ENCODE peak calls at places on chromosomes 12 and 14, in eight cellular contexts. O, L, I, R, S, P, J and T are unnamed samples.

GRCh38 chr14:24847568-24847967 is 202.4 kb downstream of the STXBP6 start:
- DNase-seq in O (no peak), L (no peak), I (no peak), R (no peak), S (no peak), P (no peak), J (no peak), T (no peak)

GRCh38 chr12:99920561-99920960 is 64.2 kb downstream of the ANKS1B start:
- DNase-seq in O (no peak), L (no peak), I (no peak), R (no peak), S (no peak), P (no peak), J (no peak), T (no peak)

GRCh38 chr14:54138024-54138353 is 181.4 kb upstream of the BMP4 start:
- DNase-seq in O (no peak), L (no peak), I (no peak), R (no peak), S (no peak), P (no peak), J (no peak), T (no peak)

GRCh38 chr12:45204757-45205156 is 11.1 kb upstream of the ANO6 start:
- DNase-seq in O (no peak), L (no peak), I (no peak), R (no peak), S (no peak), P (no peak), J (no peak), T (no peak)

GRCh38 chr14:51079489-51079888 is 15.4 kb downstream of the TRIM9 start:
- DNase-seq in O (no peak), L (no peak), I (no peak), R (peak), S (no peak), P (no peak), J (no peak), T (no peak)

GRCh38 chr14:80356413-80356812 is 145.1 kb upstream of the DIO2 start:
- DNase-seq in O (no peak), L (peak), I (no peak), R (no peak), S (peak), P (peak), J (no peak), T (no peak)

GRCh38 chr12:3947781-3948180 is 74.6 kb upstream of the PARP11 start:
- DNase-seq in O (no peak), L (no peak), I (no peak), R (no peak), S (no peak), P (no peak), J (no peak), T (no peak)

GRCh38 chr12:130290114-130290513 is 47.6 kb upstream of the PIWIL1 start:
- DNase-seq in O (no peak), L (no peak), I (no peak), R (no peak), S (no peak), P (no peak), J (no peak), T (no peak)

GRCh38 chr12:28253175-28253641 is 63.0 kb downstream of the CCDC91 start:
- DNase-seq in O (no peak), L (peak), I (no peak), R (no peak), S (no peak), P (no peak), J (no peak), T (no peak)

GRCh38 chr14:72736348-72736747 is 157.6 kb downstream of the DPF3 start:
- DNase-seq in O (no peak), L (peak), I (no peak), R (no peak), S (peak), P (no peak), J (no peak), T (peak)

GRCh38 chr14:50844397-50844796 is 13.4 kb upstream of the NIN start:
- DNase-seq in O (no peak), L (no peak), I (no peak), R (no peak), S (no peak), P (no peak), J (no peak), T (no peak)

GRCh38 chr12:45343269-45344051 is 127.6 kb downstream of the ANO6 start:
- DNase-seq in O (no peak), L (peak), I (no peak), R (no peak), S (no peak), P (no peak), J (no peak), T (no peak)

GRCh38 chr12:43762596-43762995 is 3.8 kb downstream of the IRAK4 start:
- DNase-seq in O (no peak), L (no peak), I (no peak), R (no peak), S (no peak), P (no peak), J (no peak), T (no peak)

GRCh38 chr12:24069532-24070395 is 120.3 kb upstream of the SOX5 start:
- DNase-seq in O (no peak), L (peak), I (no peak), R (peak), S (no peak), P (no peak), J (no peak), T (no peak)

GRCh38 chr12:97380440-97380839 is 82.2 kb upstream of the RMST start:
- DNase-seq in O (no peak), L (no peak), I (no peak), R (no peak), S (no peak), P (no peak), J (no peak), T (no peak)

GRCh38 chr14:98622208-98623051 is 649.6 kb downstream of the BCL11B start:
- DNase-seq in O (no peak), L (no peak), I (no peak), R (no peak), S (no peak), P (no peak), J (no peak), T (no peak)

GRCh38 chr12:19894049-19894448 is 454.8 kb downstream of the AEBP2 start:
- DNase-seq in O (no peak), L (peak), I (no peak), R (no peak), S (no peak), P (peak), J (no peak), T (no peak)

GRCh38 chr14:23569443-23570151 is 2.0 kb upstream of the AP1G2 start:
- DNase-seq in O (no peak), L (no peak), I (peak), R (no peak), S (no peak), P (no peak), J (no peak), T (no peak)

GRCh38 chr12:88185988-88186387 is 43.9 kb downstream of the TMTC3 start:
- DNase-seq in O (no peak), L (peak), I (no peak), R (no peak), S (peak), P (peak), J (no peak), T (no peak)

GRCh38 chr12:70830221-70831061 is 90.1 kb downstream of the PTPRR start:
- DNase-seq in O (no peak), L (no peak), I (no peak), R (no peak), S (no peak), P (no peak), J (no peak), T (no peak)

GRCh38 chr14:92651793-92652382 is 96.5 kb downstream of the LGMN start:
- DNase-seq in O (peak), L (no peak), I (peak), R (peak), S (no peak), P (no peak), J (no peak), T (peak)

GRCh38 chr14:61992139-61992538 is 229.9 kb downstream of the SNAPC1 start:
- DNase-seq in O (no peak), L (no peak), I (no peak), R (peak), S (no peak), P (no peak), J (no peak), T (no peak)

GRCh38 chr14:74476607-74477006 is 16.5 kb downstream of the NPC2 start:
- DNase-seq in O (no peak), L (no peak), I (no peak), R (no peak), S (no peak), P (no peak), J (no peak), T (no peak)

GRCh38 chr12:95646781-95647184 is 95.5 kb upstream of the USP44 start:
- DNase-seq in O (no peak), L (peak), I (no peak), R (no peak), S (peak), P (peak), J (no peak), T (no peak)

GRCh38 chr12:26701604-26702215 is 131.3 kb downstream of the ITPR2 start:
- DNase-seq in O (no peak), L (peak), I (no peak), R (no peak), S (no peak), P (peak), J (no peak), T (no peak)

GRCh38 chr12:3199551-3200031 is 122.4 kb downstream of the TSPAN9 start:
- DNase-seq in O (no peak), L (peak), I (no peak), R (no peak), S (no peak), P (no peak), J (no peak), T (no peak)

GRCh38 chr14:68716698-68717097 is 76.2 kb downstream of the ZFP36L1 start:
- DNase-seq in O (no peak), L (no peak), I (no peak), R (peak), S (no peak), P (no peak), J (no peak), T (no peak)

GRCh38 chr12:62582065-62582366 is 115.4 kb downstream of the MON2 start:
- DNase-seq in O (no peak), L (no peak), I (no peak), R (no peak), S (no peak), P (no peak), J (no peak), T (no peak)

DNA sequence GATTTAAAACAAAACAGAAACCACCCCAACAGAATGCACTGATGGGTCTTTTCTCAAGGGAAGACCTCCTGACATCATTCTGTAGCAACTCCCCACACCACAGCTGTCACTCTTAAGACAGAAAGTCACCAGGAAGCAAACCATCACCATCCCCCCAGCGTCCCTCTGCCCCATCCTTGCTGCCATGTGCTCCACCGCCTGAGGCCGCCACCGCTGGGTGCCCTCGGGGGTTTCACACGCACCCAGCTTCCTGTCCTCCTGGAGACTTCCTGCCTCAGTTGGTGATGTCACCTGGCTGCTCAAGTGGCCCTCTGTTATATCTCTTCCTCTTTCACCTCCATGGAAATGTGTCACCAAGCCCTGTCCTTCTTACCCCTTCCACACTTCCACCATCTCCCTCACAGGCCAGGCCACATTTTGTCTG is 71.4 kb upstream of the GPR68 start:
- DNase-seq in O (no peak), L (no peak), I (no peak), R (peak), S (no peak), P (no peak), J (no peak), T (no peak)
- TF ChIP-seq CTCF in O (no peak), L (no peak), I (no peak), R (no peak), S (no peak), P (no peak), J (no peak), T (no peak)

DNA sequence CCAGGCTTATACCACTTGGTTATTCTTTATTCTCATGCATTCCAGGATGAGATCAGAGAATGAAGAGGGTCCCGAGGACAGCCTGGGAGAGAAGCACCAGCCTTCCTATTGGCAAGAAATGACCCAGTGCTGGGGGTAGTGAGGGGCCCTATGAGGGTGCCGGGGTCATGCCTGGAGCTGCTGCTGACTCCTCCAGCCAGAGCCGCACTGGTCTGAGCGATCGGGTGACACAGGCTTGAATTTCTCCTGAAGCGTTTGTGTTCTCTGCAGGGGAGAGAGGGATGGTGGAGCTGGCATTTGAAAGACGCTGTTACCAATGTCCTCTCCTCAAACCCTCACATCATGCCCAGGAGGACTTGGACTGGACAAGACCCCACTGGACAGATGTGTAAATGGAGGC is 18.1 kb downstream of the MORN3 start:
- DNase-seq in O (no peak), L (no peak), I (no peak), R (no peak), S (no peak), P (no peak), J (no peak), T (no peak)
- H3K27ac ChIP-seq in O (no peak), L (no peak), I (no peak), R (no peak), S (no peak), P (no peak), J (no peak), T (no peak)

GRCh38 chr12:120358412-120359158 is 10.4 kb downstream of the MSI1 start:
- DNase-seq in O (no peak), L (no peak), I (no peak), R (no peak), S (no peak), P (no peak), J (no peak), T (no peak)
- TF ChIP-seq CTCF in O (no peak), L (no peak), I (no peak), R (no peak), S (no peak), P (no peak), J (no peak), T (no peak)

GRCh38 chr14:91127411-91127810 is 13.5 kb downstream of the DGLUCY start:
- DNase-seq in O (peak), L (no peak), I (peak), R (peak), S (no peak), P (no peak), J (no peak), T (peak)

GRCh38 chr14:91126761-91127160 is 12.9 kb downstream of the DGLUCY start:
- DNase-seq in O (no peak), L (no peak), I (no peak), R (no peak), S (no peak), P (no peak), J (no peak), T (no peak)

GRCh38 chr14:91123201-91123600 is 9.3 kb downstream of the DGLUCY start:
- DNase-seq in O (peak), L (no peak), I (no peak), R (no peak), S (no peak), P (no peak), J (no peak), T (peak)

GRCh38 chr14:91125801-91126200 is 11.9 kb downstream of the DGLUCY start:
- DNase-seq in O (no peak), L (no peak), I (no peak), R (no peak), S (no peak), P (no peak), J (no peak), T (no peak)

GRCh38 chr14:91125271-91125661 is 11.4 kb downstream of the DGLUCY start:
- DNase-seq in O (no peak), L (no peak), I (no peak), R (no peak), S (no peak), P (no peak), J (no peak), T (peak)
- H3K27ac ChIP-seq in O (peak), L (no peak), I (no peak), R (peak), S (no peak), P (no peak), J (peak), T (peak)

GRCh38 chr12:51822261-51822616 is 26.3 kb downstream of the FIGNL2 start:
- DNase-seq in O (no peak), L (no peak), I (no peak), R (no peak), S (no peak), P (no peak), J (no peak), T (no peak)

GRCh38 chr12:51825216-51825615 is 23.3 kb downstream of the FIGNL2 start:
- DNase-seq in O (no peak), L (no peak), I (no peak), R (no peak), S (no peak), P (no peak), J (no peak), T (no peak)

GRCh38 chr12:51821423-51822260 is 26.9 kb downstream of the FIGNL2 start:
- DNase-seq in O (no peak), L (no peak), I (no peak), R (no peak), S (no peak), P (no peak), J (no peak), T (no peak)

GRCh38 chr12:51822956-51823355 is 25.6 kb downstream of the FIGNL2 start:
- DNase-seq in O (no peak), L (no peak), I (no peak), R (no peak), S (no peak), P (no peak), J (no peak), T (no peak)

GRCh38 chr12:51823875-51824565 is 24.5 kb downstream of the FIGNL2 start:
- DNase-seq in O (no peak), L (peak), I (no peak), R (peak), S (peak), P (peak), J (no peak), T (no peak)
- TF ChIP-seq CTCF in O (peak), L (peak), I (peak), R (peak), S (peak), P (peak), J (peak), T (no peak)

DNA sequence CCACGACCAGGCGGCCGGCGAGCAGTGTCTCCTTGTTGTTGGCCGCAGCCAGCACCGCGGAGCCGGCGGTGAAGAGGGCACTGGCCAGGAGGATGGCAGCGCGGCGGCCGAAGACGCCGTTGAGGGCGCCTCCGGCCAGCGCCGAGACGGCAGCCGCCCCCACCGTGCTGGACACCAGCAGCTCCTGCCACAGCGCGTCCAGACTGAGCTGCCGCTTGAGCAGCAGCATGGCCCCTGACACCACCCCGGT is 691 bp downstream of the SLC2A13 start:
- DNase-seq in O (peak), L (no peak), I (no peak), R (no peak), S (no peak), P (no peak), J (peak), T (no peak)
- H3K27ac ChIP-seq in O (peak), L (peak), I (peak), R (peak), S (no peak), P (no peak), J (peak), T (peak)

GRCh38 chr12:9086087-9086486 is 29.6 kb downstream of the A2M start:
- DNase-seq in O (no peak), L (no peak), I (no peak), R (no peak), S (no peak), P (no peak), J (no peak), T (no peak)

GRCh38 chr12:9084417-9084816 is 31.3 kb downstream of the A2M start:
- DNase-seq in O (no peak), L (no peak), I (no peak), R (no peak), S (no peak), P (no peak), J (no peak), T (no peak)

GRCh38 chr12:9083793-9084192 is 31.9 kb downstream of the A2M start:
- DNase-seq in O (no peak), L (no peak), I (no peak), R (no peak), S (no peak), P (no peak), J (no peak), T (no peak)

GRCh38 chr12:9090220-9090619 is 25.5 kb downstream of the A2M start:
- DNase-seq in O (no peak), L (no peak), I (no peak), R (no peak), S (no peak), P (no peak), J (no peak), T (no peak)

GRCh38 chr12:9087087-9087835 is 28.5 kb downstream of the A2M start:
- DNase-seq in O (no peak), L (no peak), I (no peak), R (no peak), S (no peak), P (no peak), J (no peak), T (no peak)
- TF ChIP-seq CTCF in O (no peak), L (no peak), I (no peak), R (no peak), S (no peak), P (no peak), J (no peak), T (no peak)

GRCh38 chr12:9673404-9674225 is 4.1 kb downstream of the CLEC2D start:
- DNase-seq in O (peak), L (peak), I (peak), R (peak), S (peak), P (peak), J (no peak), T (no peak)
- H3K27ac ChIP-seq in O (no peak), L (no peak), I (no peak), R (peak), S (peak), P (peak), J (peak), T (no peak)